ENCODE peak calls at places on chromosome 22, in five cellular contexts. F is astrocyte of the cerebellum, U is foreskin fibroblast, W is HepG2, I is stomach. X is an unnamed sample.

GRCh38 chr22:19463491-19464469 is 15.2 kb downstream of the UFD1 start:
- DNase-seq in W (no peak), F (no peak), I (no peak), U (peak; percentile 72), X (no peak)

GRCh38 chr22:38751422-38752346 is 4.1 kb downstream of the SUN2 start:
- DNase-seq in W (no peak), I (peak; percentile 63), F (no peak), U (no peak), X (no peak)

GRCh38 chr22:48478124-48478523 is 1349.5 kb downstream of the BRD1 start:
- DNase-seq in U (no peak), W (no peak), F (no peak), I (no peak), X (no peak)

GRCh38 chr22:31800065-31800464 is 46.2 kb downstream of the DEPDC5 start:
- DNase-seq in I (no peak), U (peak; percentile 36), W (no peak), F (no peak), X (no peak)

GRCh38 chr22:30578481-30578880 is 4.0 kb upstream of the GAL3ST1 start:
- DNase-seq in W (no peak), U (no peak), I (no peak), F (no peak), X (no peak)

GRCh38 chr22:31983911-31984661 is 39.8 kb downstream of the YWHAH start:
- DNase-seq in W (no peak), I (no peak), F (no peak), U (no peak), X (no peak)

GRCh38 chr22:32745251-32745995 is 56.1 kb upstream of the TIMP3 start:
- DNase-seq in U (peak; percentile 58), I (no peak), F (no peak), W (no peak), X (no peak)

GRCh38 chr22:22099194-22099486 is 116.6 kb upstream of the TOP3B start:
- DNase-seq in I (no peak), F (no peak), U (no peak), W (no peak), X (no peak)

GRCh38 chr22:39872548-39872947 is 21.0 kb downstream of the ENTHD1 start:
- DNase-seq in F (no peak), I (no peak), U (no peak), W (no peak), X (no peak)

GRCh38 chr22:29635734-29636357 is 32.4 kb downstream of the NF2 start:
- DNase-seq in F (peak; percentile 53), I (no peak), W (peak; percentile 32), U (peak; percentile 56), X (peak; percentile 35)

GRCh38 chr22:31400023-31400397 is 606 bp downstream of the DRG1 start:
- DNase-seq in I (no peak), W (no peak), U (no peak), F (no peak), X (no peak)

GRCh38 chr22:38963872-38964271 is 6.5 kb downstream of the APOBEC3A start:
- DNase-seq in F (no peak), I (peak; percentile 74), W (peak; percentile 68), U (no peak), X (no peak)

GRCh38 chr22:48895341-48895740 is 932.3 kb downstream of the BRD1 start:
- DNase-seq in U (no peak), I (no peak), W (no peak), F (no peak), X (no peak)

GRCh38 chr22:38741576-38741975 is 14.2 kb downstream of the SUN2 start:
- DNase-seq in U (no peak), W (no peak), F (no peak), I (no peak), X (no peak)

DNA sequence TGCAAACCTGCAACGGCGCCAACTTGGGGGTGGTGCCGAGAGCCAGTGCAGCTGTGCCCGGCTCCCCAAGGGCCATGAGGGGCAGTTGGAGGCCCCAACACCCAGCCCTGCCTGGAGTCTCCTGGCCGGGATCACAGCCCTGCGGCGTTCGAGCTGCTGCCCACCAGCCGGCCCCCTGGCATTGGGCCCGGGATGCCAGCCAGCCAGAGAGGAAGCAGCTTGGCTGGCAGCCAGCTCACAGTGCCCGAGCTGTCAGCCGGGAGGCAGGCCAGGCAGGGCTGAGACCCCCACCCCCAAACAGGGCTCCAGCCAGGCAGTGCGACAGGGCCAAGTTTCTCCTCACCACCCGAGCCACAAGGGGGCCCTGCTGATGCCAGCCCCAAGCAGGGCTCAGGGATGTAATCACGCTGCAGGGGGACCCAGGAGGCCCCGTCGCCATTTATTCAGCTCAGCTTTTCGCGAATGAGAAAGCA is 26.0 kb upstream of the TCF20 start:
- DNase-seq in W (no peak), U (no peak), I (peak; percentile 30), F (no peak), X (no peak)
- TF ChIP-seq CTCF in W (peak; percentile 14), U (no peak), I (no peak), F (peak; percentile 25), X (no peak)

GRCh38 chr22:27650572-27650971 is 151.0 kb downstream of the MN1 start:
- DNase-seq in I (no peak), F (no peak), W (no peak), U (no peak), X (no peak)

GRCh38 chr22:27650985-27651384 is 150.6 kb downstream of the MN1 start:
- DNase-seq in W (no peak), F (no peak), I (no peak), U (no peak), X (no peak)

GRCh38 chr22:27648853-27649252 is 152.7 kb downstream of the MN1 start:
- DNase-seq in I (no peak), W (no peak), F (no peak), U (no peak), X (no peak)

GRCh38 chr22:27654536-27655445 is 146.8 kb downstream of the MN1 start:
- DNase-seq in W (no peak), U (no peak), F (no peak), I (peak; percentile 50), X (no peak)

GRCh38 chr22:27651486-27651885 is 150.1 kb downstream of the MN1 start:
- DNase-seq in U (no peak), F (no peak), I (no peak), W (no peak), X (no peak)
- TF ChIP-seq CTCF in U (no peak), F (no peak), I (no peak), W (no peak), X (no peak)

DNA sequence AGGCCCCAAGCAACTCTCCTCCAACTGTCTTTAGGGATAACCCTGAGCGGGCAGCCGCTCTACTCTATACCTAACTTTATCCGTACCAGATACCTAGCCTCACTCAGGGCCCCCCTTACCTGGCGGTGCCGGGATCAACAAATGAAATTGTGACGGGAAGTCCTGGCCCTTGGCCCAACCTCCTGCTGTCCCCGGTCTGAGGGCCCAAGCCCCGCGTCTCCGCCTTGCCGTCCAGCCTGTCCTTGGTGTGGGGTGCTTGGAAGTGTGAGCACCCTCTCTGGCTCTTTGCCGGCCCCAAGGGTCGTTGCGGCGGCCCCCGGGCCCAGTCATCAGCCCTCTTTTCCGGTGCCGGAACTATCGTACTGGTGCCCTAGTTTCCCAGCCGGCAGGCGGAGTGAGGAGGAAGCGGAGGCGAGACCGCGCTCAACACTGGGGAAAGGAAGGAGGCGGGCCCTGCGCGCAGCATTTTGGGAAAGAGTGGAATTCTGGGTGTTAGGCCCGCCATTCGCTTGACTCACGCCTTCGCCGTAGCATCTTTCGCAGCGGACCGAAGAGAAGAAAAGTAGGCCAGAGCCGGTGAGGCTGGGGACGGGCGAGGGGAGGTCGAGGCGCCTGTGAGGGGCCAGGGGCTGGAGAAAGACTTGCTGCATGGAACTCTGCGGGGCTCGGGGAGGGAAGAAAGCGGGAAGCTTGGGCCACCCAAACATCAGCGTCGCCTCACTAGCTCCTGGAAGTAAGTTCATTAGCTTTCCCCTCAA is at the start of gene SNRPD3:
- DNase-seq in I (peak; percentile 94), F (peak; percentile 82), W (peak; percentile 86), U (peak; percentile 90), X (peak; percentile 78)
- TF ChIP-seq CTCF in I (peak; percentile 20), F (peak; percentile 11), W (peak; percentile 29), U (no peak), X (no peak)

DNA sequence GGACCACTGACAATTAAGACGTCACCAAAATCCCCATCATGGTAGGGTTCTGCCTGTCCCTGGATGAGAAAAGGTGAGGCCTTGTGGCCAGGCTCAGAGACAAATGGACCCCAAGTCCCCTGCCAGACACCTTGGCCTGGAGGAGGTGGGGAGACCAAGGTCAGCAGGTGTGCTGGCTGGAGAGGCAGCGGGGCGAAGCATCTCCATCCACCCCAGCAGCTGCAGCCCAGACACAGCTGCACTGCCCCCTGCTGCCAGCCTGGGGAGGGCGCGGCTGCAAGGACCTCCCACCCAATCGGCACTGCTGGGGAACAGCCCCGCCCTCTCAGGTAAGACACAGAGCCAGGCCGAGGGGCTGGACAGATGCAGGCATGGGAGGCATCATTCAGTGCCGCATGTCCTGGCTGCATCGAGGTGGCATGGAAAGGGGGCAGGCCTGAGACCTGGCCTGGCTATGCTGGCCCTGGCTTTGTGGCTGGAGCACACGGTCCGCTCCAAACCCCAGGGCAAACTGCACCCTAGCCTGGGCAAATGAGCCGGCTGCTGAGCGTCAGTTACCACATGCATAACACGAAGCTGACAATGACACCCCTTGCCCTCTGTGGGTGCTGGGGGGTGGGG is 12.2 kb upstream of the MFNG start:
- DNase-seq in U (no peak), F (no peak), W (peak; percentile 50), I (peak; percentile 71), X (no peak)
- TF ChIP-seq CTCF in U (no peak), F (peak; percentile 41), W (peak; percentile 97), I (peak; percentile 65), X (no peak)

DNA sequence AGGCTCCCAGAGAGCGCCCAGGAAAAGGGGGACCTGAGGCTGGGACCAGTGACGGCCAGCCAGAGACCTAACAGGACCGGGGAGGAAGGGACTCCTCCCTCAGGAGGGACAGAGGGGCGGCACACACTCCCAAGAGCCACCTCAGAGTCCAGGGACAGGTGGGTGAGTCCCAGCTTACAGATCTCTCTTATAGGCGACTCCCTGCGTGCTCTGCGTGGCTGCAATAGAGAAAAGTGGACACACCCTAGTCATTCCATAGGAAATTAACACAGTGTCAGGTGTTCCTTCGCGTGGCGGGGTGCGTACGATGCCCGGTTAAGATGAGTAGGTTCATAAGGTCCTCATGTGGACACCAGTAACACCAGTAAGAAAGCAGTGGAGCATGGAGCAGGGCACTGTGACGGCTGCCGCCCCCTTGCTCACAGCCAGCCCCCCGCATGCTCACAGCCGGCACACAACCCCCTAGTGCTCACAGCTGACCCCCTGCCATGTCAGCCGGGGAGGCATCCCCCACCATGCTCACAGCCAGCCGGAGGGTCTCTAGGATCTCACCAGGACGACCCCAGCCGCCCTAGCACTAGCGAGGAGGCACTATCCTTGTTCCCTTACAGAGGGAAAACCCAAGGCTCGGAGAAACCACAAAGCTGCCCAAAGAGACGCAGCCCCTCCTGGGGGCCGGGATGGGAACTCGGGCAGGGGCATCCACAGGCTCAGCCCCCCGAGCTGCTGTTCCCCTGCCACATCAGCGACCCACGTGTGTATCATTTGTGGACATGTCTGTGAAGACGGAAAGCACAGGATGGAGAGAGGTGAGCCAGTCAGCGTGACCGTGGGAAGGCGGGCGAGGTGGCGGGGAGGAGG is 426.8 kb downstream of the TBC1D22A start:
- DNase-seq in F (no peak), I (no peak), W (no peak), U (no peak), X (no peak)
- TF ChIP-seq CTCF in F (no peak), I (no peak), W (no peak), U (no peak), X (no peak)

DNA sequence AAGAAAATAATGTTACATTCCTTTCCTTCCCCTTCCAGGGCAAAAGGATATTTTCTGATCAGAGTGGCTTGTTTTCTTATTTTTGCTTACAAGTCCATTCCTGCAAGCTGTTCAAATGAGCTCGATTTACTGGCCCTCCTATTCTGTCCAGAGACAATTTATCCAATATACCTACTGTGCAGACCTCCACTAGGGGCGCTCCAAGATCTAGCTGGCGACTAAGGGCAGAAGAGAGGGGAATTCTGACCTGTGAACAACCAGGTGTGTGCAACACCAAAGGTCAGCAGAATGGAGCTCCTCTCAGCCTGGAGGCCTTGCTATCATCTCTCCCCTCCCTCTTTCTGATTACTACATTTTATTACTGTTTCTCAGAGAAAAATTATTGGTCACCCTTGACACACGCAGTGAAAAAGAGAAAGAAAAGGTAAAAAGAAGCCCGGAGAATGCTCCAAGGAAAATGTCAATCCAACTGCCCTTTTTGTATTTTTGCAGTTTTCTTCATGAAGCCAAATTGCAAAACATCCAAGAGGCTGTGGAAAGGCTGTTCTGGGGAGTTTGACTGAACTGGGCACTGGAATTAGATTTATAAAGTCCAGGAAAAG is 3.2 kb downstream of the SEZ6L start:
- DNase-seq in I (no peak), U (peak; percentile 6), F (no peak), W (peak; percentile 53), X (no peak)
- TF ChIP-seq CTCF in I (peak; percentile 38), U (peak; percentile 75), F (peak; percentile 79), W (peak; percentile 72), X (peak; percentile 66)